ENCODE peak calls at places on chromosomes 16 and 17, in four cellular contexts. N is GM12878, E is K562, F is HepG2. P is an unnamed sample.

GRCh38 chr17:81865733-81866439 is 5.3 kb downstream of the ARHGDIA start:
- DNase-seq in N (no peak), F (peak; percentile 68), E (no peak), P (no peak)

GRCh38 chr17:66507103-66507923 is 204.9 kb downstream of the PRKCA start:
- DNase-seq in N (no peak), E (peak; percentile 77), F (peak; percentile 39), P (no peak)

GRCh38 chr16:3259097-3259496 is 2.7 kb upstream of the MEFV start:
- DNase-seq in F (peak; percentile 61), N (no peak), E (no peak), P (no peak)

GRCh38 chr16:64269756-64270155 is 852.1 kb downstream of the CDH11 start:
- DNase-seq in E (no peak), F (no peak), N (no peak), P (no peak)

GRCh38 chr17:78785011-78785662 is 3.1 kb upstream of the CYTH1 start:
- DNase-seq in N (no peak), F (no peak), E (peak; percentile 66), P (no peak)

GRCh38 chr17:7884581-7885356 is 3.8 kb upstream of the CHD3 start:
- DNase-seq in N (no peak), E (peak; percentile 38), F (no peak), P (no peak)

GRCh38 chr17:32341857-32342602 is at the start of gene C17orf75:
- DNase-seq in N (peak; percentile 42), F (peak; percentile 73), E (peak; percentile 76), P (peak; percentile 68)

GRCh38 chr16:19138601-19139000 is 24.8 kb downstream of the ITPRIPL2 start:
- DNase-seq in F (no peak), E (no peak), N (no peak), P (peak; percentile 39)

GRCh38 chr17:17171991-17172939 is 33.9 kb downstream of the PLD6 start:
- DNase-seq in E (peak; percentile 70), N (no peak), F (no peak), P (no peak)

GRCh38 chr17:17758443-17758842 is 77.2 kb downstream of the RAI1 start:
- DNase-seq in N (no peak), E (no peak), F (no peak), P (no peak)

GRCh38 chr17:2693561-2694380 is 17.8 kb downstream of the CLUH start:
- DNase-seq in E (peak; percentile 2), N (no peak), F (no peak), P (no peak)

GRCh38 chr16:10600792-10601443 is 20.5 kb upstream of the EMP2 start:
- DNase-seq in N (no peak), E (no peak), F (no peak), P (no peak)

GRCh38 chr16:81429045-81429521 is 15.5 kb upstream of the CMIP start:
- DNase-seq in E (peak; percentile 76), F (peak; percentile 76), N (no peak), P (peak; percentile 59)

GRCh38 chr16:66958857-66959644 is 2.0 kb upstream of the CES3 start:
- DNase-seq in F (no peak), E (no peak), N (no peak), P (no peak)

GRCh38 chr16:8887952-8888560 is 5.9 kb downstream of the LITAFD start:
- DNase-seq in E (peak; percentile 23), N (no peak), F (peak; percentile 33), P (no peak)

GRCh38 chr17:80254396-80255241 is 6.0 kb upstream of the RNF213 start:
- DNase-seq in F (peak; percentile 88), N (peak; percentile 86), E (peak; percentile 77), P (no peak)

GRCh38 chr16:5024632-5025031 is 9.1 kb downstream of the NAGPA start:
- DNase-seq in F (no peak), E (no peak), N (no peak), P (peak; percentile 39)

GRCh38 chr17:35846055-35846809 is 22.5 kb downstream of the HEATR9 start:
- DNase-seq in E (no peak), N (no peak), F (no peak), P (no peak)

GRCh38 chr16:28924762-28925385 is at the start of gene RABEP2:
- DNase-seq in N (no peak), E (peak; percentile 99), F (peak; percentile 86), P (peak; percentile 99)

GRCh38 chr17:69460963-69461922 is 46.7 kb downstream of the MAP2K6 start:
- DNase-seq in E (no peak), F (no peak), N (no peak), P (no peak)

GRCh38 chr17:48055531-48056245 is 7.5 kb downstream of the NFE2L1 start:
- DNase-seq in F (no peak), E (no peak), N (peak; percentile 38), P (no peak)

GRCh38 chr17:51230306-51230705 is 29.5 kb downstream of the MBTD1 start:
- DNase-seq in N (no peak), E (no peak), F (no peak), P (no peak)

GRCh38 chr17:40542562-40543411 is 22.5 kb downstream of the CCR7 start:
- DNase-seq in E (no peak), N (no peak), F (peak; percentile 90), P (no peak)

DNA sequence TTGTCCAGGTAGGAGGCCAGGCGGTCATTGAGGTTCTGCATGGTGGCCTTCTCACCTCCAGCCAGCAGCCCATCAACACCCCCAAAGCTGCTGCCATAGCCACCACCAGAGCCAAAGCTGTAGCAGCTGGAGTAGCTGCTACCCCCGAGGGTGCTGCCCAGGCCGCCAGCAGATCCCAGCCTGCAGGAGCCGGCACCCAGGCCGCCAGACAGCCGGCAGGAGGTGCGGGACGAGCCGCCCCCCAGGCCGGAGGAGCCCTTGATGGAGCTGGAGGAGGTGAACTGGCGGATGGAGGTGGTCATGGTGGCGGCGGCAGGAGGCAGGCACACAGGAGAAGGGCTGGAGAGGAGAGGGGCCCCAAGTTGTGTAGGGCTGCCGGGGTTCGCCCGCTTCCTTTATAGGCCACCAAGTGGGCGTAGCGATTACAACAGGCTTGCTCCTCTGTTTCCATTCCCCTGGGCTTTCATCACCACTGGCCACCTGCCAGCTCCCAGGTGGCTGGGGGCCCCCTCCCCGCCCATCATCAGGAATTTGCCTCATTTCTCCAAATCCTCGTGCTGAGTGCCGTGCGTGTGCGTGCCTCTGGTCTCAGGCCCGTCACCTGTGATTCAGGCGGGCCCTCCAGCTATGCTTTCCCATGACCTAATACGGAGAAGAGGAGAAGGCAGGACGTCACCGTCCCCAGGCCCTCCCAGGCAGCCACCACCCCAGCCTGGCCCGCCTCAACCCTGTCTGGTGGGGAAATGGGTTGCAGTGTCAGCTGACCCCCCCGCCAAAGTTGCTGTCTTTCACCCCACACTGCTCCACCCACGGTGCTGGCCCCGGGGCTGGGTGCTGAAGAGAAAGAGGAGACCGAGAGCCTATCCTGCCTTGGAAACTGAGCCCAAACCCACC is at the start of gene KRT17:
- DNase-seq in F (no peak), N (no peak), E (peak; percentile 41), P (no peak)
- TF ChIP-seq FOXM1 in F (no peak), N (no peak), E (no peak), P (no peak)

GRCh38 chr16:13439766-13440165 is 480.2 kb upstream of the ERCC4 start:
- DNase-seq in E (no peak), N (no peak), F (no peak), P (no peak)

GRCh38 chr16:13436641-13437423 is 483.1 kb upstream of the ERCC4 start:
- DNase-seq in E (no peak), F (peak; percentile 66), N (peak; percentile 86), P (no peak)

GRCh38 chr16:13435873-13436474 is 484.0 kb upstream of the ERCC4 start:
- DNase-seq in F (no peak), N (no peak), E (no peak), P (no peak)

GRCh38 chr16:13438064-13438463 is 481.9 kb upstream of the ERCC4 start:
- DNase-seq in N (peak; percentile 58), F (no peak), E (no peak), P (no peak)

GRCh38 chr16:13441675-13442074 is 478.3 kb upstream of the ERCC4 start:
- DNase-seq in N (no peak), F (no peak), E (no peak), P (no peak)
- TF ChIP-seq FOXM1 in N (peak; percentile 55), F (no peak), E (no peak), P (no peak)

GRCh38 chr16:27778171-27778925 is 228.4 kb downstream of the KATNIP start:
- DNase-seq in E (no peak), N (no peak), F (no peak), P (no peak)

GRCh38 chr16:27780468-27781194 is 230.7 kb downstream of the KATNIP start:
- DNase-seq in N (no peak), E (no peak), F (no peak), P (no peak)

GRCh38 chr16:27777527-27777926 is 227.6 kb downstream of the KATNIP start:
- DNase-seq in E (no peak), F (no peak), N (no peak), P (no peak)

GRCh38 chr16:27779719-27780161 is 229.8 kb downstream of the KATNIP start:
- DNase-seq in F (peak; percentile 42), E (peak; percentile 72), N (no peak), P (peak; percentile 47)

DNA sequence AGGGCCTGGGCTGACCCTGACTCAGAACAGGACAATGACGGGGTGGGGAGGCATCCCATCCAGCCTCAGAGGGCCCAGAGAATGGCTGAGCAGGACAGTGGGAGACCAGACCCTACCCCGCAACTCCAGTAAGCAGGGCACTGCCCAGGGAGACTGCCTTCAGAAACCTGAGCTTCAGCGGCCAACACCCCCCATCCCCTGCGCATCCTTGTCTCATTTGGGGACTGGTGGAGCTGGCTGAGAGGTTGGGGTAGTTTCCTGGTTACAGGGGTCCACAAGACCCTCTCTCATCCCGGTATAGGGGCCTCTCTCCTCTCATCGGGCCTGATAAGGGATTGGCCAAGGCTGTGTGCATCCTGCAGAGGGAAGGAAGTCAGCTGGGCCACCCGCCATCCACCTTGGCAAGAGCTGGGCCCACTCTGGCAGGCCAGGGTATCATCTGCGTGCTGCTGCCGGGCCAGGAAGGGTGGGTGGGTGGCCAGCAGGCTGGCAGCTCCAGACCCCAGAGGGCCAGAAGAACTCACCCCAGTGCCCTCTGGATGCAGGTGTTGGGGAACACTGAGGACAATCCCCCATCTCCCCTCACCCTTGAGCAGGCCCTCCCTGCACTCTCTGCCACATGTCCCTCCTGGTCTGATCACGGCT is 229.1 kb downstream of the KATNIP start:
- DNase-seq in N (no peak), F (no peak), E (no peak), P (no peak)
- TF ChIP-seq FOXM1 in N (no peak), F (no peak), E (no peak), P (no peak)

GRCh38 chr16:52515068-52515671 is 31.8 kb downstream of the TOX3 start:
- DNase-seq in F (no peak), E (no peak), N (no peak), P (no peak)
- TF ChIP-seq FOXM1 in F (no peak), E (no peak), N (no peak), P (no peak)

GRCh38 chr17:64747938-64748540 is 85.9 kb upstream of the SMURF2 start:
- DNase-seq in E (no peak), F (no peak), N (no peak), P (no peak)
- TF ChIP-seq FOXM1 in E (no peak), F (no peak), N (no peak), P (no peak)

DNA sequence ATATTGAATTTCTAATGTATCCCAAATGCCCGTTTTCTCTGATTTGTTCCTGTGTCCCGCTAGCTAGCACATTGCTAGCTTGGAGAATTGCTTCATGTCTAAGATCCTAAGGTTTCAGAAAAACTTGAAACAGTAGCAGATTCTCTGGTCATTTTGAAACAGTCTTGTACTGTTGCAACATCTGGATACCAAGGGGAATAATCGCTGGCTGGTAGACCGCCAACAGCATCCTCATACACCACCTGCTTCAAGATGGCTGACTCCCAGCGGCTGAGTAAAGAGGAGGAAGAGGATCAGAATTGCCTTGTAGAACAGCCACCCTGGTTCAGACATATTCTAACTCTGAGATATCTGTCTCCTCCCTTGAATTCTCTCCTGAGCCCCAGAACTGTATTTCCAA is 226.7 kb upstream of the ELAC2 start:
- DNase-seq in E (no peak), N (no peak), F (no peak), P (no peak)
- TF ChIP-seq FOXM1 in E (no peak), N (no peak), F (no peak), P (no peak)

P was measured in HEK293T.